ENCODE peak calls at places on chromosomes 7 and 10, in nine cellular contexts. M is AG04449; P is fibroblast of lung; Q is stimulated activated CD8-positive, alpha-beta memory T cell treated with anti-CD3 and anti-CD28 coated beads, Interleukin-12 subunit alpha, Interleukin-12 subunit beta, amount 100 ng/mL, for 1 hour; C is non-pigmented ciliary epithelial cell; J is left ventricle myocardium superior; H is CD4-positive, alpha-beta memory T cell; T is HL-60; L is psoas muscle. V is an unnamed sample.

GRCh38 chr7:31955021-31955420 is 115.2 kb downstream of the PDE1C start:
- DNase-seq in M (no peak), J (no peak), P (peak; percentile 64), C (no peak), L (no peak), Q (no peak), H (no peak), T (no peak), V (no peak)

GRCh38 chr10:126171555-126171954 is 216.7 kb downstream of the ADAM12 start:
- DNase-seq in C (peak; percentile 53), L (no peak), P (peak; percentile 95), H (no peak), T (no peak), M (peak; percentile 96), Q (no peak), J (no peak), V (no peak)

GRCh38 chr7:107035446-107035845 is 9.1 kb upstream of the PRKAR2B start:
- DNase-seq in M (peak; percentile 66), C (peak; percentile 86), L (no peak), J (no peak), Q (no peak), T (no peak), P (peak; percentile 90), H (no peak), V (no peak)

GRCh38 chr7:50653116-50653854 is 88.1 kb upstream of the DDC start:
- DNase-seq in T (peak; percentile 77), M (no peak), P (no peak), J (peak; percentile 78), L (peak; percentile 87), Q (no peak), C (no peak), H (no peak), V (no peak)

GRCh38 chr10:103983367-103983911 is 16.5 kb downstream of the SLK start:
- DNase-seq in Q (no peak), P (no peak), J (no peak), M (no peak), H (peak; percentile 40), T (peak; percentile 31), L (no peak), C (no peak), V (no peak)

GRCh38 chr10:72170263-72170662 is 45.5 kb upstream of the ANAPC16 start:
- DNase-seq in T (no peak), H (no peak), P (peak; percentile 71), J (no peak), C (no peak), L (no peak), Q (no peak), M (no peak), V (no peak)

GRCh38 chr7:70693300-70693689 is 438.6 kb upstream of the GALNT17 start:
- DNase-seq in C (no peak), Q (no peak), J (no peak), H (no peak), M (no peak), L (no peak), T (no peak), P (peak; percentile 78), V (no peak)

GRCh38 chr10:118035358-118036031 is 11.2 kb downstream of the RAB11FIP2 start:
- DNase-seq in J (no peak), Q (no peak), T (peak; percentile 79), M (no peak), L (no peak), H (no peak), C (no peak), P (peak; percentile 36), V (no peak)

GRCh38 chr7:112938895-112939588 is 147.6 kb downstream of the GPR85 start:
- DNase-seq in H (peak; percentile 56), P (peak; percentile 53), M (no peak), C (no peak), T (peak; percentile 13), Q (no peak), J (peak; percentile 31), L (peak; percentile 58), V (peak; percentile 15)

GRCh38 chr10:96863922-96864543 is 31.9 kb downstream of the LCOR start:
- DNase-seq in C (no peak), T (no peak), M (no peak), J (no peak), H (no peak), Q (no peak), L (no peak), P (peak; percentile 73), V (no peak)

GRCh38 chr10:1169186-1169885 is 113.2 kb downstream of the WDR37 start:
- DNase-seq in C (no peak), M (no peak), Q (no peak), L (no peak), P (no peak), H (no peak), T (no peak), J (peak; percentile 15), V (no peak)

GRCh38 chr7:104548861-104549260 is 220.5 kb downstream of the LHFPL3 start:
- DNase-seq in C (no peak), M (no peak), H (no peak), L (no peak), J (no peak), P (no peak), T (no peak), Q (no peak), V (peak; percentile 1)

GRCh38 chr10:86100581-86101061 is 266.0 kb downstream of the GRID1 start:
- DNase-seq in L (no peak), H (no peak), M (no peak), C (no peak), Q (no peak), J (no peak), P (peak; percentile 7), T (peak; percentile 32), V (no peak)

GRCh38 chr10:43235070-43235900 is 31.6 kb downstream of the RASGEF1A start:
- DNase-seq in L (peak; percentile 19), C (no peak), P (no peak), T (no peak), M (no peak), J (peak; percentile 22), Q (no peak), H (no peak), V (no peak)

GRCh38 chr10:102552533-102552932 is 48.8 kb downstream of the SUFU start:
- DNase-seq in J (no peak), Q (no peak), L (no peak), P (no peak), M (no peak), H (no peak), C (no peak), T (no peak), V (no peak)

GRCh38 chr7:123751816-123752215 is 3.0 kb upstream of the WASL start:
- DNase-seq in C (no peak), H (no peak), L (no peak), P (peak; percentile 37), J (no peak), T (no peak), M (no peak), Q (no peak), V (no peak)

GRCh38 chr7:127768241-127768640 is 116.2 kb downstream of the SND1 start:
- DNase-seq in T (no peak), M (no peak), H (no peak), P (peak; percentile 75), C (no peak), L (no peak), Q (no peak), J (no peak), V (no peak)

GRCh38 chr7:40483630-40484029 is 348.8 kb downstream of the SUGCT start:
- DNase-seq in H (no peak), C (no peak), L (no peak), P (no peak), J (no peak), T (no peak), Q (no peak), M (no peak), V (no peak)

GRCh38 chr7:129494041-129494440 is 8.3 kb upstream of the SMKR1 start:
- DNase-seq in T (no peak), P (peak; percentile 87), J (no peak), C (peak; percentile 79), M (peak; percentile 71), L (no peak), Q (no peak), H (no peak), V (no peak)

GRCh38 chr7:44966731-44967538 is 11.9 kb downstream of the MYO1G start:
- DNase-seq in L (no peak), P (no peak), T (no peak), J (no peak), Q (no peak), H (no peak), M (no peak), C (no peak), V (no peak)

GRCh38 chr7:51253157-51253556 is 63.5 kb downstream of the COBL start:
- DNase-seq in C (no peak), P (no peak), Q (no peak), J (no peak), T (no peak), L (no peak), M (no peak), H (no peak), V (no peak)

GRCh38 chr7:51521649-51522048 is 205.0 kb upstream of the COBL start:
- DNase-seq in C (no peak), P (no peak), M (no peak), T (no peak), Q (no peak), H (no peak), J (no peak), L (no peak), V (no peak)

GRCh38 chr10:132270721-132271457 is 36.9 kb downstream of the STK32C start:
- DNase-seq in C (no peak), L (peak; percentile 19), Q (no peak), P (no peak), M (no peak), H (no peak), J (peak; percentile 3), T (no peak), V (no peak)

GRCh38 chr10:14904316-14904732 is 25.7 kb downstream of the SUV39H2 start:
- DNase-seq in J (no peak), H (no peak), T (peak; percentile 1), M (no peak), C (no peak), P (peak; percentile 25), L (no peak), Q (no peak), V (peak; percentile 17)

GRCh38 chr10:78313636-78314035 is 280.0 kb downstream of the RPS24 start:
- DNase-seq in L (no peak), T (no peak), M (no peak), C (no peak), J (no peak), H (no peak), P (no peak), Q (no peak), V (no peak)

GRCh38 chr10:34884272-34884952 is 69.3 kb upstream of the PARD3 start:
- DNase-seq in P (no peak), T (no peak), M (no peak), L (no peak), J (no peak), Q (no peak), H (no peak), C (no peak), V (no peak)

GRCh38 chr10:77393821-77394501 is 243.6 kb downstream of the KCNMA1 start:
- DNase-seq in H (no peak), L (no peak), C (no peak), P (no peak), J (no peak), Q (no peak), M (no peak), T (no peak), V (no peak)

GRCh38 chr7:101557978-101558741 is 70.9 kb downstream of the MYL10 start:
- DNase-seq in P (no peak), H (no peak), L (peak; percentile 27), C (no peak), M (no peak), Q (no peak), T (no peak), J (no peak), V (no peak)

GRCh38 chr10:15168296-15168780 is at the start of gene NMT2:
- DNase-seq in L (peak; percentile 95), Q (no peak), J (peak; percentile 93), C (no peak), P (peak; percentile 78), M (no peak), H (no peak), T (no peak), V (no peak)

V was measured in cerebellum.